ENCODE peak calls at places on chromosomes 12 and 14, in seven cellular contexts. E is kidney, W is AG04450, Y is heart left ventricle, K is neural progenitor cell, C is bronchial epithelial cell, H is GM12865. I is an unnamed sample.

GRCh38 chr14:99055816-99056215 is 216.2 kb downstream of the BCL11B start:
- DNase-seq in E (peak; percentile 46), W (no peak), Y (no peak), K (no peak), C (no peak), H (peak; percentile 30), I (peak; percentile 60)

GRCh38 chr14:67618617-67619063 is 1.1 kb upstream of the ARG2 start:
- DNase-seq in E (no peak), W (peak; percentile 43), Y (no peak), K (peak; percentile 62), C (peak; percentile 69), H (peak; percentile 72), I (no peak)

GRCh38 chr12:49049566-49050224 is 10.9 kb downstream of the KMT2D start:
- DNase-seq in E (peak; percentile 51), W (peak; percentile 16), Y (peak; percentile 22), K (no peak), C (peak; percentile 39), H (no peak), I (no peak)

GRCh38 chr12:110269622-110270124 is 11.4 kb upstream of the ATP2A2 start:
- DNase-seq in E (no peak), W (peak; percentile 69), Y (no peak), K (no peak), C (peak; percentile 74), H (no peak), I (no peak)

GRCh38 chr12:124847675-124848074 is 16.0 kb downstream of the SCARB1 start:
- DNase-seq in E (no peak), W (no peak), Y (no peak), K (no peak), C (no peak), H (no peak), I (no peak)

GRCh38 chr12:104519190-104519857 is 62.6 kb downstream of the CHST11 start:
- DNase-seq in E (no peak), W (no peak), Y (no peak), K (no peak), C (no peak), H (no peak), I (no peak)

GRCh38 chr14:101226603-101227425 is 323.3 kb upstream of the RTL1 start:
- DNase-seq in E (no peak), W (no peak), Y (no peak), K (no peak), C (no peak), H (no peak), I (peak; percentile 83)

GRCh38 chr12:65331456-65331855 is 53.0 kb downstream of the MSRB3 start:
- DNase-seq in E (no peak), W (no peak), Y (no peak), K (no peak), C (no peak), H (no peak), I (no peak)

GRCh38 chr12:10212623-10213131 is at the start of gene GABARAPL1:
- DNase-seq in E (peak; percentile 95), W (peak; percentile 61), Y (peak; percentile 90), K (peak; percentile 85), C (peak; percentile 58), H (peak; percentile 69), I (peak; percentile 85)

GRCh38 chr12:49562233-49562632 is 5.7 kb downstream of the MCRS1 start:
- DNase-seq in E (no peak), W (no peak), Y (peak; percentile 7), K (no peak), C (no peak), H (no peak), I (no peak)

GRCh38 chr14:36747411-36748184 is 85.9 kb downstream of the PAX9 start:
- DNase-seq in E (no peak), W (no peak), Y (no peak), K (peak; percentile 30), C (peak; percentile 39), H (no peak), I (no peak)

GRCh38 chr12:82955020-82955419 is 268.3 kb downstream of the TMTC2 start:
- DNase-seq in E (no peak), W (no peak), Y (no peak), K (no peak), C (peak; percentile 58), H (no peak), I (no peak)

GRCh38 chr12:112837629-112838191 is 46.2 kb downstream of the RPH3A start:
- DNase-seq in E (no peak), W (no peak), Y (no peak), K (no peak), C (peak; percentile 94), H (no peak), I (peak; percentile 3)

GRCh38 chr12:109721276-109721675 is 7.7 kb downstream of the FAM222A start:
- DNase-seq in E (no peak), W (no peak), Y (peak; percentile 83), K (no peak), C (no peak), H (no peak), I (no peak)

GRCh38 chr12:43352001-43352400 is 200.0 kb downstream of the ADAMTS20 start:
- DNase-seq in E (no peak), W (no peak), Y (no peak), K (no peak), C (no peak), H (no peak), I (no peak)

GRCh38 chr14:58824796-58825195 is 187.0 kb downstream of the DACT1 start:
- DNase-seq in E (no peak), W (no peak), Y (no peak), K (no peak), C (no peak), H (no peak), I (no peak)

GRCh38 chr12:79615596-79616560 is 74.9 kb downstream of the PAWR start:
- DNase-seq in E (no peak), W (no peak), Y (no peak), K (no peak), C (peak; percentile 76), H (peak; percentile 48), I (no peak)

GRCh38 chr14:104132981-104133380 is 5.4 kb upstream of the KIF26A start:
- DNase-seq in E (peak; percentile 56), W (no peak), Y (no peak), K (peak; percentile 78), C (no peak), H (no peak), I (peak; percentile 64)

GRCh38 chr12:47741340-47741703 is 16.0 kb upstream of the ENDOU start:
- DNase-seq in E (peak; percentile 93), W (no peak), Y (peak; percentile 92), K (no peak), C (no peak), H (peak; percentile 75), I (peak; percentile 82)

GRCh38 chr14:40164083-40164482 is 731.9 kb upstream of the FBXO33 start:
- DNase-seq in E (no peak), W (no peak), Y (no peak), K (peak; percentile 55), C (no peak), H (no peak), I (no peak)

GRCh38 chr14:77457115-77457521 is 283 bp downstream of the VIPAS39 start:
- DNase-seq in E (no peak), W (no peak), Y (no peak), K (no peak), C (peak; percentile 38), H (no peak), I (no peak)

GRCh38 chr12:3250576-3250975 is 173.4 kb downstream of the TSPAN9 start:
- DNase-seq in E (no peak), W (no peak), Y (peak; percentile 90), K (no peak), C (no peak), H (no peak), I (no peak)

GRCh38 chr12:94770397-94770759 is 120.0 kb upstream of the TMCC3 start:
- DNase-seq in E (no peak), W (no peak), Y (no peak), K (no peak), C (no peak), H (no peak), I (no peak)
- H3K4me3 ChIP-seq in E (no peak overlapping the region), W (no peak overlapping the region), Y (no peak overlapping the region), K (no peak overlapping the region), C (no peak overlapping the region), H (no peak overlapping the region), I (no peak overlapping the region)

DNA sequence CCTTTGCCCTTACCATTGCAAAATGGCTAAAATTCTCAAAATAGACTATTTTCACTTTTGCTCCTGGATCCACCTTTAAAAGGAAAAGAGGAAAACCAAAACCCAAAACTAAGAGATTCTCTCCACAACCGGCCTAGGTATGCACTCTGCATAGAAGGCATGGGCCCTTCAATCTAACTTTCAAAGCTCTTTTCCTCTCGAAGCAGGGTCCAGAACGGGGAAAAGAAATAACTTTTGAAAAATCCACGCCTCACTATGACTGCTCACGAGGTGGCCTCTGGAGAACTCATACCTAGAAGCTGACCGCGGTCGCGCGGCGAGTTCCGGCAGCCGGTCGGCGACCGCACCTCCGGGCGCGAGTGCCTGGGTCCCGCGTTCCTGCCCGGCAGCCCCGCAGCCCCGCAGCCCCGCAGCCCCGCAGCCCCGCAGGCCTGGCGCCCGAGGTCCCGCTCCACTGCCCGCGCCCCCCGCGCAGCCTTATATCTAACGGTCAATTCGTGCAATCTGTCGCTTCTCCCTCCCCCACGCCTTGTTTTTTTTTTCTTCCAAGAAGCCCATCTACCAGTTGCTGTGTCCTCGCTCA is 2.6 kb downstream of the OTX2 start:
- DNase-seq in E (no peak), W (no peak), Y (no peak), K (peak; percentile 48), C (no peak), H (no peak), I (no peak)
- H3K4me3 ChIP-seq in E (no peak overlapping the region), W (no peak overlapping the region), Y (no peak overlapping the region), K (peak overlapping the region; percentile 98), C (no peak overlapping the region), H (no peak overlapping the region), I (no peak overlapping the region)

GRCh38 chr12:55730447-55730820 is 1.6 kb upstream of the CD63 start:
- DNase-seq in E (no peak), W (no peak), Y (no peak), K (no peak), C (no peak), H (peak; percentile 33), I (no peak)
- H3K4me3 ChIP-seq in E (peak overlapping the region; percentile 79), W (peak overlapping the region; percentile 99), Y (peak overlapping the region; percentile 64), K (peak overlapping the region; percentile 64), C (peak overlapping the region; percentile 85), H (peak overlapping the region; percentile 77), I (peak overlapping the region; percentile 1)

GRCh38 chr14:69620981-69621380 is 9.6 kb downstream of the SUSD6 start:
- DNase-seq in E (no peak), W (no peak), Y (no peak), K (no peak), C (no peak), H (no peak), I (no peak)

GRCh38 chr14:69629225-69630127 is 18.1 kb downstream of the SUSD6 start:
- DNase-seq in E (no peak), W (no peak), Y (no peak), K (peak; percentile 35), C (no peak), H (peak; percentile 81), I (no peak)

GRCh38 chr14:69624131-69624530 is 12.7 kb downstream of the SUSD6 start:
- DNase-seq in E (no peak), W (no peak), Y (no peak), K (no peak), C (no peak), H (no peak), I (no peak)

GRCh38 chr14:69625299-69626131 is 14.1 kb downstream of the SUSD6 start:
- DNase-seq in E (peak; percentile 83), W (no peak), Y (peak; percentile 73), K (no peak), C (no peak), H (peak; percentile 95), I (peak; percentile 92)

DNA sequence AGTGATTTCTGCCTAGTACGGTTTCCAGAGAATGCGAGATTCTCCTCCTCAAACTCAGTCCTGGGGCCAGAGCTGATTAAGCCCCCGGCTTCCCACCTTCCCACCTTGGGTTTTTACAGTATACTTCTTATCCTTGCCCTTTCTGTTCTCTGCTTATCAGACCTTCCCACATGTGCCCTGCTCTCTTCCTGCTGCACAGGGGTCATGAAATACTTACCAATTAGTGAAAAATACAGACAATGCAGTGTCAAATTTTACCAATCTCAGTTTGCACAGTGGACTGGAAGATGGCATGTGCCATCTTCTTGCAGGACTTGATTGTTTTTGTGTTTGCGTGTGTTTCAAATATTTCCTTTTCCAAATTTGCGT is 14.7 kb downstream of the SUSD6 start:
- DNase-seq in E (no peak), W (no peak), Y (no peak), K (no peak), C (no peak), H (no peak), I (no peak)
- H3K4me3 ChIP-seq in E (no peak overlapping the region), W (no peak overlapping the region), Y (no peak overlapping the region), K (no peak overlapping the region), C (no peak overlapping the region), H (no peak overlapping the region), I (no peak overlapping the region)